ENCODE peak calls at places on chromosomes 7 and 10, in ten cellular contexts. F is IMR-90; K is mucosa of gallbladder; Z is astrocyte; S is T-helper 2 cell; N is amniotic epithelial cell; P is nucleus accumbens; X is type B pancreatic cell; J is activated CD8-positive, alpha-beta memory T cell treated with anti-CD3 and anti-CD28 coated beads for 48 hours; D is NCI-H1092. A is an unnamed sample.

GRCh38 chr10:80544316-80544953 is 6.7 kb downstream of the SH2D4B start:
- DNase-seq in J (no peak), F (no peak), D (no peak), K (no peak), Z (no peak), S (no peak), P (no peak), N (no peak), X (peak; percentile 32), A (no peak)

GRCh38 chr7:27179503-27180430 is 5.3 kb downstream of the HOXA11 start:
- DNase-seq in J (no peak), D (peak; percentile 78), K (no peak), N (peak; percentile 28), S (peak; percentile 0), P (no peak), F (peak; percentile 45), Z (no peak), X (no peak), A (no peak)

GRCh38 chr7:3333861-3334260 is 32.8 kb downstream of the SDK1 start:
- DNase-seq in X (no peak), S (no peak), F (no peak), D (no peak), N (peak; percentile 1), Z (no peak), J (no peak), P (no peak), K (no peak), A (no peak)

GRCh38 chr10:61986788-61987187 is 85.3 kb downstream of the ARID5B start:
- DNase-seq in F (no peak), X (no peak), K (no peak), J (no peak), D (no peak), Z (no peak), N (no peak), S (no peak), P (no peak), A (no peak)

GRCh38 chr10:43315535-43316245 is 48.8 kb upstream of the RASGEF1A start:
- DNase-seq in X (no peak), F (no peak), S (no peak), J (no peak), Z (no peak), P (no peak), K (peak; percentile 68), N (no peak), D (no peak), A (no peak)

GRCh38 chr7:151599401-151600227 is 79.9 kb upstream of the RHEB start:
- DNase-seq in N (peak; percentile 95), P (no peak), F (peak; percentile 93), J (no peak), Z (peak; percentile 96), K (peak; percentile 41), X (peak; percentile 36), D (no peak), S (no peak), A (no peak)

GRCh38 chr10:61052469-61053205 is 108.7 kb upstream of the RHOBTB1 start:
- DNase-seq in K (no peak), X (no peak), Z (no peak), F (no peak), J (no peak), N (no peak), P (no peak), D (no peak), S (no peak), A (no peak)

GRCh38 chr10:78248651-78249464 is 215.2 kb downstream of the RPS24 start:
- DNase-seq in P (no peak), S (no peak), K (peak; percentile 27), D (no peak), N (peak; percentile 69), J (no peak), Z (peak; percentile 84), X (no peak), F (peak; percentile 82), A (no peak)